ENCODE peak calls at places on chromosome 2, in seven cellular contexts. S is astrocyte; V is glutamatergic neuron; E is AG10803; G is CD8-positive, alpha-beta T cell; I is sigmoid colon; A is brain microvascular endothelial cell. L is an unnamed sample.

GRCh38 chr2:54589340-54590215 is 133.5 kb downstream of the SPTBN1 start:
- DNase-seq in S (no peak), V (no peak), E (no peak), G (peak; percentile 48), I (no peak), A (peak; percentile 69), L (no peak)

GRCh38 chr2:222652856-222653255 is 3.0 kb downstream of the FARSB start:
- DNase-seq in S (no peak), V (no peak), E (no peak), G (no peak), I (no peak), A (no peak), L (no peak)

GRCh38 chr2:233476651-233477547 is 89.7 kb downstream of the USP40 start:
- DNase-seq in S (no peak), V (no peak), E (no peak), G (peak; percentile 7), I (no peak), A (no peak), L (no peak)

GRCh38 chr2:164257794-164258193 is 363.5 kb downstream of the GRB14 start:
- DNase-seq in S (peak; percentile 26), V (no peak), E (no peak), G (no peak), I (no peak), A (no peak), L (no peak)

GRCh38 chr2:176496756-176497155 is 227.5 kb downstream of the MTX2 start:
- DNase-seq in S (no peak), V (no peak), E (peak; percentile 72), G (no peak), I (no peak), A (no peak), L (no peak)

GRCh38 chr2:177670791-177671528 is 278.4 kb downstream of the AGPS start:
- DNase-seq in S (no peak), V (no peak), E (no peak), G (no peak), I (no peak), A (no peak), L (no peak)

GRCh38 chr2:232315049-232315922 is 63.3 kb upstream of the ALPP start:
- DNase-seq in S (peak; percentile 76), V (no peak), E (peak; percentile 96), G (peak; percentile 80), I (peak; percentile 80), A (peak; percentile 59), L (peak; percentile 76)

GRCh38 chr2:188292446-188293239 is 969 bp downstream of the GULP1 start:
- DNase-seq in S (peak; percentile 86), V (peak; percentile 67), E (peak; percentile 78), G (no peak), I (peak; percentile 90), A (peak; percentile 66), L (no peak)

GRCh38 chr2:70647873-70648481 is 94.4 kb upstream of the TGFA start:
- DNase-seq in S (peak; percentile 12), V (peak; percentile 88), E (peak; percentile 56), G (peak; percentile 78), I (no peak), A (peak; percentile 71), L (peak; percentile 60)

GRCh38 chr2:241762933-241763369 is 13.7 kb upstream of the GAL3ST2 start:
- DNase-seq in S (no peak), V (no peak), E (no peak), G (peak; percentile 71), I (peak; percentile 41), A (no peak), L (peak; percentile 86)

GRCh38 chr2:136383161-136383560 is 265.2 kb upstream of the CXCR4 start:
- DNase-seq in S (no peak), V (no peak), E (no peak), G (no peak), I (no peak), A (no peak), L (no peak)

GRCh38 chr2:118242216-118242615 is 153.9 kb downstream of the INSIG2 start:
- DNase-seq in S (no peak), V (no peak), E (peak; percentile 39), G (no peak), I (no peak), A (no peak), L (no peak)

GRCh38 chr2:53949457-53949856 is 21.3 kb downstream of the PSME4 start:
- DNase-seq in S (no peak), V (no peak), E (no peak), G (no peak), I (no peak), A (no peak), L (no peak)

GRCh38 chr2:64623232-64623879 is 30.4 kb downstream of the SERTAD2 start:
- DNase-seq in S (no peak), V (peak; percentile 5), E (no peak), G (no peak), I (peak; percentile 47), A (no peak), L (no peak)

GRCh38 chr2:188181884-188182283 is 109.8 kb upstream of the GULP1 start:
- DNase-seq in S (no peak), V (no peak), E (no peak), G (no peak), I (no peak), A (no peak), L (no peak)

GRCh38 chr2:12316464-12316863 is 400.3 kb upstream of the TRIB2 start:
- DNase-seq in S (no peak), V (no peak), E (no peak), G (no peak), I (no peak), A (no peak), L (no peak)

GRCh38 chr2:108128226-108128786 is 111.5 kb upstream of the SULT1C3 start:
- DNase-seq in S (no peak), V (no peak), E (no peak), G (no peak), I (no peak), A (no peak), L (no peak)

GRCh38 chr2:112540906-112541305 is 1.4 kb upstream of the POLR1B start:
- DNase-seq in S (no peak), V (no peak), E (no peak), G (no peak), I (no peak), A (no peak), L (no peak)

GRCh38 chr2:112542123-112542973 is at the start of gene POLR1B:
- DNase-seq in S (peak; percentile 63), V (peak; percentile 85), E (peak; percentile 72), G (peak; percentile 82), I (peak; percentile 88), A (peak; percentile 69), L (peak; percentile 75)

GRCh38 chr2:112541315-112542122 is 746 bp upstream of the POLR1B start:
- DNase-seq in S (no peak), V (peak; percentile 78), E (peak; percentile 52), G (no peak), I (peak; percentile 80), A (peak; percentile 48), L (no peak)

GRCh38 chr2:112547333-112547732 is 5.1 kb downstream of the POLR1B start:
- DNase-seq in S (peak; percentile 37), V (no peak), E (peak; percentile 56), G (no peak), I (no peak), A (no peak), L (no peak)

DNA sequence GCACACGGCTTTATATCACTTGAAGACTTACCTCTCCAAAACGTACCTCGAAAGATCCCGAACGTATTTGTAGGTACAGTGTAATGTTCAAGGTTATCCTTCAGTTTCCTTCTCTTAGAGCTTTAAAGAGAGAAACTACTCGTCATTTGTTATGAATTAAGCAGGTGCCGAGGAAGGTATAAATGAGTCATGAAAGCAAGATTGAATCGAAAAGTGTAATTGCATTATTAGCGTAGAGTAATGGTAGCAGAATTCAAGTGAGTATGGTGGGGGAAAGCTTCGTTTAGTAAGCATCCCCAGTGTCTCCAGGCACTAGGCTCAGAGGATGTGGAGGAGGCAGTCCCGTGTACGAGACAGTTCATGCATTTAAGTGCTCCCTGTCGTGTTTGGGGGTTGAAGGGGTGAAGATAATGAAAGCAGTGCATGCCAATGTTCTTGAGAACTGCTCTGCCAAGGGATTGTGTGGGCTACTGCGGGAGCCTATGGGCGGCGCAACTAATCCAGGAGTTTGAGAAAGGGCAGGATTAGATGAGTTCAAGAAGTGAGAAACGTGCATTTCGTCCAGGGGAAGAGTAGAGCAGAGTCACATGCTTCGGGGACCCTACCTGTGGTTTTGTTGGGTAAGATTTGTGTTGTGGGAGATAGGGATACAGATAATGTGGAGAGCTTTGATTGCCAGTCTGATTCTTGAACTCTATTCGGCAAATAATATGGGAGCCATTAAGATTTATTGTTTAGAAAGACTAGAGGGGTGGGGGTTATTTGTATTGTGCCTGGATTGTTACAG is 902 bp downstream of the POLR1B start:
- DNase-seq in S (peak; percentile 4), V (no peak), E (peak; percentile 8), G (peak; percentile 13), I (no peak), A (no peak), L (no peak)
- TF ChIP-seq CTCF in S (no peak), V (no peak), E (no peak), G (no peak), I (no peak), A (peak; percentile 12), L (no peak)

GRCh38 chr2:104976603-104977120 is 61.2 kb upstream of the MRPS9 start:
- DNase-seq in S (no peak), V (no peak), E (no peak), G (peak; percentile 14), I (no peak), A (no peak), L (no peak)
- TF ChIP-seq CTCF in S (no peak), V (no peak), E (no peak), G (no peak), I (no peak), A (no peak), L (no peak)

DNA sequence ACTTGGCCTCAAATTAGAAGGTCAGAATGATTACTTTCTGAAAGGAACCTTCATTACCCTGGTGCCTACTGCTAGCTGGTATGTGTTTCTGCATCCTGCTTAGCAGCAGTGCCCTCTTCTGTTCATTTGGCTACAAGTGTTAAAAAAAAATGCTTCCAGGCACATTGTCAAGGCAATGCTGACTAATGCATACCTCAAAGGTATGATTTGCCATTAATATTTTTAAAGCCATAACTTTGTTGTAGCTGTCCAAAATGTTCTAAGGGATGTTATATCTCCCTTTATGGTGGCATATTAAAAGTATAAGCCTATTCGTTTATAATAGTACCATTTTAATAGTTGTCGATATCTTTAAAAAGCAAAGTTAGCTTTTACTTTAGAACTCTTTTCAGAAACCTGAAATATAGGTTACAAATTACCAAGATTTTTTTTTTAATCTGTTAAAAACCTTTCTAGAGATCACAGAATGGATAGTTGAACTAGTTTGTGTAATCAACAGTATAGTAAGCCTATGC is 52.0 kb upstream of the FAM171B start:
- DNase-seq in S (peak; percentile 66), V (no peak), E (peak; percentile 77), G (peak; percentile 13), I (no peak), A (peak; percentile 59), L (no peak)
- TF ChIP-seq CTCF in S (peak; percentile 77), V (peak; percentile 21), E (peak; percentile 90), G (peak; percentile 59), I (peak; percentile 42), A (peak; percentile 81), L (peak; percentile 57)

GRCh38 chr2:127157651-127158460 is 50.9 kb upstream of the BIN1 start:
- DNase-seq in S (no peak), V (peak; percentile 76), E (no peak), G (no peak), I (peak; percentile 59), A (no peak), L (no peak)
- TF ChIP-seq CTCF in S (peak; percentile 11), V (peak; percentile 61), E (peak; percentile 11), G (no peak), I (no peak), A (peak; percentile 70), L (no peak)

L was measured in natural killer cell.